ENCODE peak calls at places on chromosomes 1 and 21, in four cellular contexts. One of them, this sample, is unnamed.

GRCh38 chr1:7478797-7479499 is 292.1 kb upstream of the VAMP3 start:
- DNase-seq in uterus: no peak
- DNase-seq in lung: peak; percentile 56
- DNase-seq in colonic mucosa: peak; percentile 69
- DNase-seq in this sample: peak; percentile 90

GRCh38 chr1:38082678-38083317 is 36.2 kb upstream of the POU3F1 start:
- DNase-seq in uterus: no peak
- DNase-seq in lung: no peak
- DNase-seq in colonic mucosa: no peak
- DNase-seq in this sample: no peak

GRCh38 chr1:32431736-32432400 is 33.0 kb upstream of the ZBTB8B start:
- DNase-seq in uterus: no peak
- DNase-seq in lung: no peak
- DNase-seq in colonic mucosa: no peak
- DNase-seq in this sample: no peak

GRCh38 chr1:14173598-14173997 is 424.9 kb upstream of the KAZN start:
- DNase-seq in uterus: no peak
- DNase-seq in lung: no peak
- DNase-seq in colonic mucosa: no peak
- DNase-seq in this sample: no peak

GRCh38 chr1:221025391-221026355 is 146.4 kb downstream of the HLX start:
- DNase-seq in uterus: no peak
- DNase-seq in lung: no peak
- DNase-seq in colonic mucosa: no peak
- DNase-seq in this sample: no peak

GRCh38 chr1:239952348-239953307 is 139.1 kb upstream of the FMN2 start:
- DNase-seq in uterus: no peak
- DNase-seq in lung: no peak
- DNase-seq in colonic mucosa: no peak
- DNase-seq in this sample: no peak

GRCh38 chr1:241647658-241648057 is 4.4 kb upstream of the WDR64 start:
- DNase-seq in uterus: no peak
- DNase-seq in lung: no peak
- DNase-seq in colonic mucosa: no peak
- DNase-seq in this sample: no peak

GRCh38 chr1:219387211-219387610 is 213.5 kb downstream of the LYPLAL1 start:
- DNase-seq in uterus: no peak
- DNase-seq in lung: no peak
- DNase-seq in colonic mucosa: no peak
- DNase-seq in this sample: no peak

GRCh38 chr1:21897844-21898243 is 39.3 kb downstream of the HSPG2 start:
- DNase-seq in uterus: no peak
- DNase-seq in lung: no peak
- DNase-seq in colonic mucosa: no peak
- DNase-seq in this sample: no peak

GRCh38 chr1:29708818-29709710 is 472.7 kb downstream of the PTPRU start:
- DNase-seq in uterus: no peak
- DNase-seq in lung: no peak
- DNase-seq in colonic mucosa: no peak
- DNase-seq in this sample: no peak

GRCh38 chr21:33858672-33859372 is 56.8 kb downstream of the ATP5PO start:
- DNase-seq in uterus: no peak
- DNase-seq in lung: no peak
- DNase-seq in colonic mucosa: no peak
- DNase-seq in this sample: no peak

GRCh38 chr1:1630191-1630964 is 1.6 kb upstream of the MMP23B start:
- DNase-seq in uterus: no peak
- DNase-seq in lung: peak; percentile 46
- DNase-seq in colonic mucosa: peak; percentile 82
- DNase-seq in this sample: peak; percentile 83

GRCh38 chr1:94236630-94237290 is 624 bp downstream of the ARHGAP29 start:
- DNase-seq in uterus: peak; percentile 20
- DNase-seq in lung: peak; percentile 34
- DNase-seq in colonic mucosa: peak; percentile 46
- DNase-seq in this sample: peak; percentile 81

GRCh38 chr1:210332719-210333398 is 4.2 kb downstream of the HHAT start:
- DNase-seq in uterus: no peak
- DNase-seq in lung: no peak
- DNase-seq in colonic mucosa: no peak
- DNase-seq in this sample: no peak

GRCh38 chr1:59672851-59673574 is 141.7 kb upstream of the HOOK1 start:
- DNase-seq in uterus: no peak
- DNase-seq in lung: no peak
- DNase-seq in colonic mucosa: no peak
- DNase-seq in this sample: no peak

GRCh38 chr1:31577515-31578191 is 1.3 kb downstream of the TINAGL1 start:
- DNase-seq in uterus: no peak
- DNase-seq in lung: peak; percentile 28
- DNase-seq in colonic mucosa: peak; percentile 73
- DNase-seq in this sample: no peak

GRCh38 chr1:116270316-116271057 is 102.6 kb upstream of the ATP1A1 start:
- DNase-seq in uterus: no peak
- DNase-seq in lung: no peak
- DNase-seq in colonic mucosa: no peak
- DNase-seq in this sample: no peak

GRCh38 chr1:29975036-29975694 is 738.8 kb downstream of the PTPRU start:
- DNase-seq in uterus: no peak
- DNase-seq in lung: peak; percentile 26
- DNase-seq in colonic mucosa: no peak
- DNase-seq in this sample: no peak

GRCh38 chr1:24951337-24951736 is 21.3 kb upstream of the RUNX3 start:
- DNase-seq in uterus: no peak
- DNase-seq in lung: no peak
- DNase-seq in colonic mucosa: no peak
- DNase-seq in this sample: no peak

GRCh38 chr1:194071200-194071599 is 884.8 kb upstream of the B3GALT2 start:
- DNase-seq in uterus: no peak
- DNase-seq in lung: no peak
- DNase-seq in colonic mucosa: no peak
- DNase-seq in this sample: no peak

GRCh38 chr1:185681034-185681633 is 53.1 kb upstream of the HMCN1 start:
- DNase-seq in uterus: no peak
- DNase-seq in lung: no peak
- DNase-seq in colonic mucosa: peak; percentile 47
- DNase-seq in this sample: no peak

GRCh38 chr1:26781206-26781825 is 6.4 kb upstream of the PIGV start:
- DNase-seq in uterus: no peak
- DNase-seq in lung: no peak
- DNase-seq in colonic mucosa: no peak
- DNase-seq in this sample: no peak

GRCh38 chr1:10838541-10838940 is 42.1 kb upstream of the CASZ1 start:
- DNase-seq in uterus: no peak
- DNase-seq in lung: no peak
- DNase-seq in colonic mucosa: no peak
- DNase-seq in this sample: no peak

GRCh38 chr1:97758589-97759057 is 162.2 kb downstream of the DPYD start:
- DNase-seq in uterus: no peak
- DNase-seq in lung: no peak
- DNase-seq in colonic mucosa: no peak
- DNase-seq in this sample: peak; percentile 32

GRCh38 chr1:218887141-218887925 is 286.3 kb upstream of the LYPLAL1 start:
- DNase-seq in uterus: no peak
- DNase-seq in lung: no peak
- DNase-seq in colonic mucosa: no peak
- DNase-seq in this sample: no peak

GRCh38 chr21:22138297-22139016 is 1140.2 kb downstream of the NCAM2 start:
- DNase-seq in uterus: no peak
- DNase-seq in lung: no peak
- DNase-seq in colonic mucosa: no peak
- DNase-seq in this sample: no peak

DNA sequence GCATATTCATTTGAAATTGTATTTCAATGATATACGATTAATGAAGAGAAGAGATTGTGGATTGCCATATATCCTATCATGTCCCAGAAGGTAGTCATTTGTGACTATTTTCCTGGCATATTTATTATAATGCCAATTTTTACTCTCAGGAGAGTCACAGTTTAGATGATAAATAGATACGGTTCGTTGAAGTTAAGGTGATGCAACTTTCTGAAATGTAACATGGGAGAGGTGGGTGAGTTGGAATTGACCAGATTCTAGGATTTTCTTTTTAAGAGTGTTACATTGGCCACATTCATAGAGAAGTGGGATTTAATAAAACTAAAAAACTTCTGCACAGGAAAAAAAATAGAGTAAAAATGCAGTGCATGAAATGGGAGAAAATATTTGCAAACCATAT is 1138.6 kb downstream of the NCAM2 start:
- DNase-seq in uterus: no peak
- DNase-seq in lung: no peak
- DNase-seq in colonic mucosa: no peak
- DNase-seq in this sample: no peak
- H3K9me3 ChIP-seq in uterus: no peaks in the 10 kb centered on the region
- H3K9me3 ChIP-seq in lung: no peaks in the 10 kb centered on the region
- H3K9me3 ChIP-seq in colonic mucosa: no peaks in the 10 kb centered on the region
- H3K9me3 ChIP-seq in this sample: no peaks in the 10 kb centered on the region

DNA sequence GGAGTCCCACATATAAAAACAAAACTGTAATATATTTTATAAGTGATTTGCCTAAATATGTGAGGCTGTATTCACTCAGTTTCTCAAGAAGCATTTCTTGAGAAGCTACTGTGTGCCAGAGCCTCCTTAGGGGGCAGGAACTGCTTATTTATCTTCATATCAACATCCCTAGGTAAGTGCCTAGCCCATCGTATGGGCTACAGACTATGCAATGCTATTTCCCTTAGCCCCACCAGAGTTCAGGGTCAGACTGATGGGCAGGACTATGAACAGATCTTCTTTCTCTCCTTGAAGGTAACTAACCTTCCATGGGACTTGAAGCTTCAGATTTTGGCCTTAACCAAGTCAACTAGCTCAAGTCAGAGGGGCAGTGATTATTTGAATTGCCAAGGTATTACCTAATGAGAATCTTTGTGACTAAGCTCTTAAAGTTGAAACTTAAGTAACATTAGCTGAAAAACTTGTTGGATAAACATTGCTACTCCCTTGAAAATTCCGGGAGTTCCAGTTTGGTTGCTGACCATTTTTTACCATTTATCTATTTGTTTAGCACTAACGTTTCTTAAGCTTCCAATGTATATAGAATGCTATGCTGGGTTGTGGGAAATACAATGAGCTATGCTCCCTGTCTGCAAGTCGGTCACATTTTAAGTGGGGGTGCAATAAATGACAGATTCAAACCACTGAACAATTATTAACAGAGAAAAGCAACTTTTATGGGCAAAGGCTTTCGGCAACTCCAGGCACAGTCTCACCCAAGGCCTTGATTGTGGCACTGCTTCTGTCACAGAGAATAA is 85.2 kb downstream of the GPR88 start:
- DNase-seq in uterus: no peak
- DNase-seq in lung: no peak
- DNase-seq in colonic mucosa: no peak
- DNase-seq in this sample: no peak
- H3K4me3 ChIP-seq in uterus: no peak overlapping the region
- H3K4me3 ChIP-seq in lung: no peak overlapping the region
- H3K4me3 ChIP-seq in colonic mucosa: no peak overlapping the region
- H3K4me3 ChIP-seq in this sample: no peak overlapping the region

DNA sequence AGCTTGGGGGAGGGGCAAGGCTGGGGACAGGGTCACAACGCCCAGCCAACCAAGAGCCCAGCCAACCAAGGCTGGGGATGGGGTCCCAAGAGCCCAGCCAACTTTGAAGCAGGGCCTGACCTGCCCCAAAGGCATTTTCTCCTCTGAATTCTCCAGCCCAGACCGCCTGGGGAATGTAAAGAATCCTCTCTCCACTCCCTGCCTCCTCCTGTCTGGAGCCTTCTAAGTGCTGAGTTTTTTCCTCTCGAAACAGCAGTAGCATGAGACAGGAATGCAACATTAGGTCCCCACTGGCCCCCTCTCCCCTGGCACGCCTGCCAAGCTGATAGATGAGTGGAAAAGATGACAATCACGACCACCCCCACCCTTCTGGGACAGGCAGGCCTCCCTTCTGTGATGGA is 17.0 kb downstream of the C1orf198 start:
- DNase-seq in uterus: no peak
- DNase-seq in lung: no peak
- DNase-seq in colonic mucosa: no peak
- DNase-seq in this sample: no peak
- H3K4me1 ChIP-seq in uterus: peaks cover 28% of the 10 kb centered on the region
- H3K4me1 ChIP-seq in lung: peaks cover 35% of the 10 kb centered on the region
- H3K4me1 ChIP-seq in colonic mucosa: no peaks in the 10 kb centered on the region
- H3K4me1 ChIP-seq in this sample: peaks cover 28% of the 10 kb centered on the region

GRCh38 chr1:5478961-5479360 is 513.3 kb downstream of the NPHP4 start:
- DNase-seq in uterus: no peak
- DNase-seq in lung: no peak
- DNase-seq in colonic mucosa: no peak
- DNase-seq in this sample: no peak
- H3K9me3 ChIP-seq in uterus: no peaks in the 10 kb centered on the region
- H3K9me3 ChIP-seq in lung: peaks cover 4% of the 10 kb centered on the region
- H3K9me3 ChIP-seq in colonic mucosa: no peaks in the 10 kb centered on the region
- H3K9me3 ChIP-seq in this sample: no peaks in the 10 kb centered on the region

DNA sequence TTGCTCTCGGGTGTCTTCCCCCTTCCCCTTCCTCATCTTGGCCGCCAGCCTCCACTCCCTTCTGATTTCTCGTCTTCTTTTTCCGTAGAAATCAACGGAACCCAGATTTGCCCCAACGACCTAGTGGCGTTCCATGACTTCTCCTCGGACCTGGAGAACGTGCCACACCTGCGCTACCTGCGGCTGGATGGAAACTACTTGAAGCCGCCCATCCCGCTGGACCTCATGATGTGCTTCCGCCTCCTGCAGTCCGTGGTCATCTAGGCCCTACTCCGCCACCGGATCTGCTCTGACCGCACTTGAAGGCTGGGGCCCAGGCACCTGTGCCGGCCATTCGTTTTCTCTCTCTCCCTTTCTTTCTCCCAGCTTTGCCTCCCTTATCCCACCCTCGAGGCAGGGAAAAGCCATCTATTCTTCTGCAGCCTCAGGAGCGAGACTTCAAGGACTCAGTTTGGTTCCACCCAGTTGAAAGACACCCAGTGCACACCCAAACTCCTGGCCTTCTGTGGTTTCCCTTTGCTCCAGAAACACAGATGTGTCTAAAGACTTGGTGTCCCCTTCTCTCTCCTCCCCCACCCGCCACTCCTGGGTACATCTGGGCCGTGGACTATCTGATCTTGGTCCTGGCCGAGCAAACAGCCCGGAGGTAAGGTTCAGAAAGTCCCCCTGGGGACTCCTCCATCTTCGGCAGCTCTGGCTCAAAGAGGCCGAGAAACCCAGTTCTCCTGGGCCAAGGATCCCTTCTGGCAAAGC is 7.2 kb upstream of the OPTC start:
- DNase-seq in uterus: no peak
- DNase-seq in lung: no peak
- DNase-seq in colonic mucosa: no peak
- DNase-seq in this sample: peak; percentile 57
- H3K4me3 ChIP-seq in uterus: no peak overlapping the region
- H3K4me3 ChIP-seq in lung: no peak overlapping the region
- H3K4me3 ChIP-seq in colonic mucosa: no peak overlapping the region
- H3K4me3 ChIP-seq in this sample: no peak overlapping the region

This sample was measured in right cardiac atrium.